ENCODE peak calls at places on chromosomes 6 and 20, in five cellular contexts. O is MM.1S, G is mammary epithelial cell, U is heart left ventricle, V is substantia nigra. E is an unnamed sample.

GRCh38 chr6:12279322-12280098 is 10.7 kb upstream of the EDN1 start:
- DNase-seq in O (no peak), U (no peak), V (no peak), G (no peak), E (no peak)

GRCh38 chr6:53582963-53583362 is 38.1 kb upstream of the GCLC start:
- DNase-seq in V (no peak), O (no peak), G (peak; percentile 31), U (no peak), E (no peak)

GRCh38 chr6:154478021-154478651 is 32.3 kb downstream of the CNKSR3 start:
- DNase-seq in G (no peak), U (peak; percentile 35), O (no peak), V (peak; percentile 21), E (no peak)

GRCh38 chr20:25054995-25055629 is 2.8 kb downstream of the ACSS1 start:
- DNase-seq in V (no peak), U (peak; percentile 3), O (no peak), G (no peak), E (no peak)

GRCh38 chr6:43978473-43979360 is 148.5 kb downstream of the MRPL14 start:
- DNase-seq in U (no peak), V (no peak), G (no peak), O (no peak), E (no peak)

GRCh38 chr20:58740356-58741308 is 48.0 kb downstream of the NPEPL1 start:
- DNase-seq in V (no peak), G (no peak), U (no peak), O (no peak), E (no peak)

GRCh38 chr6:119757467-119757866 is 407.9 kb upstream of the MAN1A1 start:
- DNase-seq in U (no peak), O (no peak), G (no peak), V (no peak), E (no peak)

GRCh38 chr20:1533059-1533458 is 24.4 kb downstream of the SIRPD start:
- DNase-seq in U (no peak), G (no peak), V (no peak), O (no peak), E (no peak)

GRCh38 chr6:94570576-94570975 is 1006.8 kb upstream of the MANEA start:
- DNase-seq in V (no peak), U (no peak), O (no peak), G (no peak), E (peak; percentile 3)

GRCh38 chr6:39464067-39464466 is 141.6 kb upstream of the KCNK16 start:
- DNase-seq in O (no peak), U (no peak), V (no peak), G (no peak), E (no peak)

GRCh38 chr20:48120120-48120519 is 334.8 kb upstream of the SULF2 start:
- DNase-seq in G (no peak), O (no peak), V (no peak), U (no peak), E (no peak)

GRCh38 chr6:5705256-5705655 is 301.5 kb downstream of the NRN1 start:
- DNase-seq in V (no peak), G (no peak), O (no peak), U (no peak), E (no peak)

GRCh38 chr20:24838551-24839530 is 110.2 kb upstream of the CST7 start:
- DNase-seq in V (no peak), G (peak; percentile 22), O (no peak), U (no peak), E (no peak)

GRCh38 chr6:27275025-27275956 is 27.8 kb downstream of the PRSS16 start:
- DNase-seq in O (no peak), V (no peak), G (no peak), U (no peak), E (no peak)

GRCh38 chr20:50504231-50504823 is 5.9 kb upstream of the PTPN1 start:
- DNase-seq in O (no peak), U (no peak), G (no peak), V (no peak), E (no peak)

GRCh38 chr6:17585766-17586502 is 14.2 kb upstream of the FAM8A1 start:
- DNase-seq in U (no peak), G (peak; percentile 27), V (no peak), O (no peak), E (no peak)

GRCh38 chr6:17588011-17588410 is 12.1 kb upstream of the FAM8A1 start:
- DNase-seq in U (no peak), V (no peak), G (no peak), O (no peak), E (no peak)

GRCh38 chr6:17584241-17584803 is 15.8 kb upstream of the FAM8A1 start:
- DNase-seq in V (peak; percentile 2), G (peak; percentile 58), U (peak; percentile 52), O (peak; percentile 42), E (no peak)

GRCh38 chr6:17580518-17581048 is 19.5 kb upstream of the FAM8A1 start:
- DNase-seq in V (no peak), G (peak; percentile 50), U (no peak), O (no peak), E (peak; percentile 25)

DNA sequence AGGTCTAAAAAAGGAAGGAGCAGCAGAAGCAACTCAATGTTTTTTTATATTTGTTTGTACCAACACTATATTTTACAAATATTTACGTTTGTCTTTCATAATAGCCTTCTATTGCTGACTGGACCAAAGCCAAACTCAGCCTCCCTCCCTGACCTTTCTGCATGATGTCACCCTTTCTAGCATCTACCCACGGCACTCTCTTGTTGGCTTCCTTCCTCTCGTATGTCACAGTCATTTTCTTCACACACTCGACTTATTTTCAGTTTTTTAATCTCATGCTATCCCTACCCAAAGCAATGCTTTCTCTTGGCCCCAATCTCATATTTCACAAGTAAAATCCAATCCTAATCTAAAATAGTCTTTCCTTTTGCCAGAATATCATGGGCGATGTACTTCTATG is 16.3 kb upstream of the FAM8A1 start:
- DNase-seq in U (peak; percentile 29), V (no peak), O (no peak), G (no peak), E (no peak)
- H3K27ac ChIP-seq in U (peak overlapping the region; percentile 22), V (no peak overlapping the region), O (no peak overlapping the region), G (no peak overlapping the region), E (peak overlapping the region; percentile 39)

GRCh38 chr20:62296724-62297448 is 5.9 kb upstream of the ADRM1 start:
- DNase-seq in U (no peak), G (no peak), V (no peak), O (no peak), E (no peak)

GRCh38 chr20:62299666-62300236 is 3.0 kb upstream of the ADRM1 start:
- DNase-seq in V (no peak), O (no peak), U (no peak), G (no peak), E (no peak)

GRCh38 chr20:62297449-62298227 is 5.2 kb upstream of the ADRM1 start:
- DNase-seq in G (no peak), U (no peak), O (no peak), V (no peak), E (no peak)

GRCh38 chr20:62300319-62300718 is 2.5 kb upstream of the ADRM1 start:
- DNase-seq in U (no peak), G (no peak), V (no peak), O (no peak), E (no peak)

DNA sequence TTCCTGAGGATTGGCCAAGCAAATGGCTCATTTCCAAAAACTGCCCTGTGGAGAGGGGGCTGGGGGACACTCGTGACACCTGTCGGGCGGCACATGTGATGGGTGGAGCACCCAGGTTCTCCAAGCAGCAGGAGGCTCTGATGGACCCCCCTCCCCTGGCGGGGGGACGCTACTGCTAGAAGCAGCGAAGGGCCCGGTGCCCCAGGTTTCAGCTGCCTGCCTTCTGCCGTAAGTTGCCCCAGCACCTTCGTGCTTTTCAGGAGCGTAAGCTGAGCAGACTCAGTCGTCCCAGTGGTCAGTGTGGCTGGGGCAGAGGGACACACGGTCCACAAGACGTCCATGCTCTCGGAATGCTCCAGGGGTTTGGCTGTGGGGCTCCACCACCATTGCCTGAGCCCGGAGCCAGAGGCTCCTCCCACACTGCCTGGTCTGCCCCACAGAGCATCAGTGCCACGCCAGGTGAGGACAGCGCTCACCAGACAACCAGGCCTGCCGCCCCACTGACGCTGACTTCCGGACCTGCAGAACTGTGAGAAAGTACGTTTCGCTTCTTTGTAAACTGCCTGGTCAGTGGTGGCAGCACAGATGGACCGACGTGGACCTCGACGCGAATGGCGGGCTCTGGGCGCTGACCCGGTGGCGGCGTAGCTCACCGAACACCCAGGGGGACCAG is 4.1 kb upstream of the ADRM1 start:
- DNase-seq in V (no peak), O (no peak), U (no peak), G (no peak), E (no peak)
- H3K27ac ChIP-seq in V (no peak overlapping the region), O (no peak overlapping the region), U (no peak overlapping the region), G (no peak overlapping the region), E (no peak overlapping the region)

GRCh38 chr6:15593798-15594197 is 69.0 kb downstream of the DTNBP1 start:
- DNase-seq in O (no peak), V (no peak), U (peak; percentile 40), G (no peak), E (peak; percentile 7)
- H3K27ac ChIP-seq in O (no peak overlapping the region), V (no peak overlapping the region), U (no peak overlapping the region), G (no peak overlapping the region), E (no peak overlapping the region)

GRCh38 chr6:124658053-124658452 is 304.2 kb upstream of the RNF217 start:
- DNase-seq in O (no peak), U (no peak), V (no peak), G (no peak), E (no peak)

GRCh38 chr6:124655856-124656255 is 306.4 kb upstream of the RNF217 start:
- DNase-seq in O (no peak), G (no peak), U (no peak), V (no peak), E (no peak)

GRCh38 chr6:124659427-124659826 is 302.8 kb upstream of the RNF217 start:
- DNase-seq in G (no peak), U (no peak), V (no peak), O (no peak), E (no peak)

GRCh38 chr6:124660185-124660584 is 302.1 kb upstream of the RNF217 start:
- DNase-seq in O (no peak), G (no peak), V (no peak), U (no peak), E (no peak)

GRCh38 chr6:124661231-124661630 is 301.0 kb upstream of the RNF217 start:
- DNase-seq in V (no peak), U (no peak), G (no peak), O (no peak), E (no peak)
- H3K27ac ChIP-seq in V (no peak overlapping the region), U (no peak overlapping the region), G (no peak overlapping the region), O (no peak overlapping the region), E (no peak overlapping the region)

DNA sequence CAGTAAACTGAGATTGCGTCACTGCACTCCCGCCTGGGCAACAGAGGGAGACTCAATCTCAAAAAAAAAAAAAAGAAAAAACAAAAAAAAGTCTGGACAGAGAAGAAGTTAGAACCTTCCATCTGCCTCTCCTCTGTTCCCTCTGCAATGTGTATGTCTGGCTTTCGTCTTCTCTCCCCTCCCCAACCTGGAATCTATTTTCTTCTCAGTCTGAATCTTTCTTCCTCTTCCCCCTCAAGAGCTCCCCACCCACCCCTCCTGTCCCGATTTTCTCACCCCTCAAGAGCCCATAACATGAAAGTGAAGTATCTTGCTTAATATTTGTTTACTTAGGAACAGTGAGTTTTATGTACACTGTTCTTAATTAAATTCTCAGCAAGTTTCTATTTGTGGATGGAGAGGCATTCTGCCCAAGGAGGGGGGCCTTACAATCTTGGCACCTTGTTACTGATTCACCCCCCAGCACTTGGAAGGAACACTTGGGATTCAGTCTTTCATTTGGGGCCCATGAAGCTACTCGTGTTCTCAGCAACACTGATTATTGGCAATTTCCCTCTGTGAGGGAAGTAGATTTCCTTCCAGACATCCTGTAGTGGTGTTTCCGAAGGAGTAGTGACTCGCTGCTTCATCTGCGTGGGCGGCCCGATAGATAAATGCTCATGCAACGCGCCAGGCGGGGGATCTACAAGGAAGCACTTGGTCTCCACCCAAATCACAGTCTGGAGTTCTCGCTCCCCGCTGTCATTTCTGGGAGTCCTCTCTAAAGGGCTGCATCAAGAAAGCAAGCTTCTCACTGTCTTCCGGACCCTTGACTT is 69.2 kb upstream of the SRSF6 start:
- DNase-seq in G (no peak), V (no peak), O (no peak), U (peak; percentile 71), E (no peak)
- H3K27ac ChIP-seq in G (no peak overlapping the region), V (no peak overlapping the region), O (no peak overlapping the region), U (no peak overlapping the region), E (no peak overlapping the region)